ENCODE peak calls at places on chromosome 1, in nine cellular contexts. D, W, U, A, Q, E, Y, F and Z are unnamed samples.
A peak's percentile ranks its signal among the peaks of the same experiment; 100 is the strongest.

GRCh38 chr1:111221633-111222286 is 5.8 kb upstream of the CHI3L2 start:
- DNase-seq in D (no peak), W (no peak), U (no peak), A (no peak), Q (no peak), E (no peak), Y (no peak), F (no peak), Z (no peak)

GRCh38 chr1:94383966-94384408 is 34.2 kb upstream of the ABCD3 start:
- DNase-seq in D (peak; percentile 63), W (no peak), U (peak; percentile 15), A (no peak), Q (no peak), E (no peak), Y (no peak), F (no peak), Z (no peak)

GRCh38 chr1:224733021-224733911 is 117.1 kb downstream of the CNIH3 start:
- DNase-seq in D (no peak), W (no peak), U (no peak), A (no peak), Q (no peak), E (no peak), Y (no peak), F (no peak), Z (no peak)

GRCh38 chr1:199243423-199244061 is 604.7 kb downstream of the PTPRC start:
- DNase-seq in D (peak; percentile 47), W (peak; percentile 67), U (no peak), A (peak; percentile 68), Q (no peak), E (no peak), Y (no peak), F (no peak), Z (no peak)

GRCh38 chr1:227170361-227171166 is 147.7 kb downstream of the CDC42BPA start:
- DNase-seq in D (no peak), W (no peak), U (no peak), A (no peak), Q (no peak), E (no peak), Y (no peak), F (peak; percentile 47), Z (peak; percentile 46)

GRCh38 chr1:173405758-173406344 is 71.3 kb upstream of the PRDX6 start:
- DNase-seq in D (no peak), W (no peak), U (no peak), A (no peak), Q (no peak), E (no peak), Y (no peak), F (no peak), Z (no peak)

GRCh38 chr1:233088613-233089012 is 138.2 kb downstream of the NTPCR start:
- DNase-seq in D (no peak), W (no peak), U (no peak), A (no peak), Q (peak; percentile 66), E (no peak), Y (no peak), F (no peak), Z (no peak)

GRCh38 chr1:156126701-156127534 is 12.4 kb downstream of the LMNA start:
- DNase-seq in D (no peak), W (peak; percentile 70), U (peak; percentile 78), A (no peak), Q (peak; percentile 93), E (no peak), Y (no peak), F (peak; percentile 94), Z (peak; percentile 90)

GRCh38 chr1:24364975-24365678 is 46.0 kb downstream of the GRHL3 start:
- DNase-seq in D (no peak), W (no peak), U (peak; percentile 63), A (no peak), Q (no peak), E (no peak), Y (peak; percentile 84), F (peak; percentile 69), Z (peak; percentile 61)

GRCh38 chr1:199172286-199173124 is 533.7 kb downstream of the PTPRC start:
- DNase-seq in D (no peak), W (no peak), U (no peak), A (no peak), Q (no peak), E (no peak), Y (no peak), F (no peak), Z (no peak)

GRCh38 chr1:241352401-241352800 is 4.6 kb downstream of the RGS7 start:
- DNase-seq in D (no peak), W (no peak), U (no peak), A (no peak), Q (no peak), E (no peak), Y (no peak), F (no peak), Z (no peak)

DNA sequence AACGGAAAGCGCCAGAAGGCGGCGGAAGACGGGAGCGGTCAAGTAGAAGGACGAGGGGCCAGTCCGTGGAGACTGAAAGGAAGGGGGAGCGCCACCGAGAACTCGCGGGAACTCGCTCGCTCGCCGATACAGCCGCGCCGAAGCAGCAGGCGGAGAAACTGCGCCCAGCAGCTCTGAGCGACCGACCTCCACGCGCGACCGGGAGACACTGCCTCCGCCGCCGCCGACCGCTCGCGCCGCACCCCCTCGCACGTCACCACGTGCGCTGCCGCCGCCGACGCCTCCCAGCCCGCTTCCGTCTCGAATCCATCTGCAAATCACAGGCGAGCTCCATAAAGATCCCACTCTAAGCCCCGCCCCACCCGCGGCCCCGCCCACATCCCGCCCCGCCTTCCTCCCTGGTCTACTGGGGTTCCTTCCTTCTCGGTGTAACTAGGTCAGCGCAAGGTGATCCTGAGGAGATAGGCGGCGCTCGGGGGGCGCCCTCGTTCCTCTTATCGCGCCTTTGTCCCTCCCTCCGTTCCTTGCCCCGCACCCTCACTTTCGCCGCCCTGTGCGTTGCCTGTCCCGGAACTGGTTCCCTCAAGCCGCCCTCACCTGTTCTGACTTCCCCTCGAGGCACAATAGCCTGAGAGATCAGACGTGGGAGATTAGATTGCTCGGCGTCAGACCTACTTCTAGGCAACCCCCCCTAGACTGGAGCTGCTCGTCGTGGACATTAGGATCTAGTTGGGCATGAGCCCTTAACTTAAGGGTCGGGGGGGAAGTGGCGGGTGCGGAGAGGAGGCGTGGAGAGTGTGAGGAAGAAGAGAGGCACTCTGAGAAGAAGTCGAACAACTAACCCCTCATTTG is at the start of gene IVNS1ABP:
- DNase-seq in D (peak; percentile 94), W (peak; percentile 97), U (peak; percentile 67), A (peak; percentile 84), Q (peak; percentile 99), E (peak; percentile 91), Y (peak; percentile 76), F (peak; percentile 71), Z (peak; percentile 67)
- TF ChIP-seq CTCF in D (peak; percentile 27), W (peak; percentile 24), U (peak; percentile 10), A (no peak), Q (peak; percentile 15), E (peak; percentile 13), Y (peak; percentile 8), F (no peak), Z (peak; percentile 38)

DNA sequence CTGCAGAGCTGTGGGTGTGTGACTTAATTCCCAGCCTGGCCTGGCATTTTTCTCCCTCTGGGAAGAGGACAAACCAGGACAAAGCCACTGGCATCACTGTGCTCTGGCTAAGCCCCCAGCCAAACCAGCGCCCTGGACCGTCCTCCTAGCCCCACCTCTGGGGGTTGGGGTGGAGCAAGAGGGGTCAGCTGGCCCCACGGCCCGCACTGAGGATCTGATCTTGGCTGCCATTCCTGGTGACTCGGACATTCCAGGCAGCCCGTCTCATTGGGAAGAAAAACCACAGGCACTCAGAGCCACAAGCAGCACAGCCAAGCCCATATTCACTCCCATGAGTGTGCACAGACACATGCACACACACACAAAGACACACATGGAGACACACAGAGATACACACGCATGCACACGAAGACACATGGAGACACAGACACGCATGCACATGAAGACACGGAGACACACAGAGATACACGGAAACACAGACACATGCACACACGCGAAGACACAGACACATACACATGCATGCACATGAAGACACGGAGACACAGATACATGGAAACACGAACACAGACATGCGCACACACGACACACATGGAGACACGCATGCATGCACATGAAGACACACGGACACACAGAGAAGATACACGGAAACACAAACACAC is 2.3 kb upstream of the MXRA8 start:
- DNase-seq in D (no peak), W (no peak), U (peak; percentile 86), A (no peak), Q (no peak), E (peak; percentile 79), Y (peak; percentile 81), F (peak; percentile 79), Z (peak; percentile 87)
- TF ChIP-seq CTCF in D (no peak), W (no peak), U (no peak), A (no peak), Q (no peak), E (no peak), Y (no peak), F (no peak), Z (no peak)

GRCh38 chr1:22576148-22576544 is 12.9 kb downstream of the EPHA8 start:
- DNase-seq in D (no peak), W (no peak), U (no peak), A (no peak), Q (no peak), E (no peak), Y (no peak), F (no peak), Z (no peak)

GRCh38 chr1:22573237-22573636 is 9.9 kb downstream of the EPHA8 start:
- DNase-seq in D (no peak), W (no peak), U (no peak), A (no peak), Q (no peak), E (no peak), Y (no peak), F (no peak), Z (no peak)

GRCh38 chr1:22572778-22573177 is 9.5 kb downstream of the EPHA8 start:
- DNase-seq in D (no peak), W (no peak), U (no peak), A (no peak), Q (no peak), E (no peak), Y (no peak), F (no peak), Z (no peak)

GRCh38 chr1:22576617-22577016 is 13.3 kb downstream of the EPHA8 start:
- DNase-seq in D (no peak), W (no peak), U (no peak), A (no peak), Q (no peak), E (no peak), Y (no peak), F (no peak), Z (no peak)

GRCh38 chr1:22575532-22576147 is 12.4 kb downstream of the EPHA8 start:
- DNase-seq in D (no peak), W (no peak), U (no peak), A (no peak), Q (no peak), E (no peak), Y (no peak), F (no peak), Z (no peak)
- TF ChIP-seq CTCF in D (no peak), W (no peak), U (no peak), A (no peak), Q (no peak), E (no peak), Y (no peak), F (no peak), Z (no peak)

DNA sequence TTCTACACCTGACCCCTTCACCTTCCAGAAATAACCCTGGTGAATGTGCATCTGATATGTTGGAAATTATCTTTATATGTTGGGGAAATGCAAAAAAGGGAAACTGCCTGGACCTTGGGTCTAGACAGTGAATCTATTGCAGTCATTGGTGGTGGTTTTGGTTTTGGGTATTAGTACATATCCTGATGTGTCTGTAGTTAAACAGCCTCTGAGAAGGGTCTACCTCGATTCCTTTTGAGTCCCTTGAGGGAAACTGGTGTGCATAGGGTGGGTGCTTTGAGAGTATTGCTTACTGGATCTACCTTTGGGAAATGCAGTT is 127.3 kb upstream of the KIAA0040 start:
- DNase-seq in D (no peak), W (no peak), U (no peak), A (no peak), Q (no peak), E (no peak), Y (no peak), F (no peak), Z (no peak)
- TF ChIP-seq CTCF in D (no peak), W (no peak), U (no peak), A (peak; percentile 33), Q (no peak), E (no peak), Y (no peak), F (no peak), Z (no peak)